ENCODE peak calls at places on chromosomes 13 and 19, in ten cellular contexts. G is endothelial cell; J is heart right ventricle; Z is body of pancreas; X is left cardiac atrium; C is amniotic stem cell; K is AG08395; F is left kidney; W is stromal cell of bone marrow; N is stimulated activated CD4-positive, alpha-beta T cell treated with anti-CD3 and anti-CD28 coated beads, Interleukin-4, amount 100 ng/mL, for 48 hours. A is an unnamed sample.

GRCh38 chr19:42285546-42285945 is 16.4 kb upstream of the PRR19 start:
- DNase-seq in K (no peak), N (no peak), F (peak), X (no peak), C (no peak), J (peak), Z (no peak), G (no peak), W (no peak), A (peak)

GRCh38 chr13:98363326-98363725 is 186.3 kb upstream of the RNF113B start:
- DNase-seq in W (no peak), K (no peak), J (no peak), C (no peak), Z (no peak), X (no peak), N (no peak), G (no peak), F (no peak), A (no peak)

GRCh38 chr13:35025314-35025713 is 83.2 kb downstream of the NBEA start:
- DNase-seq in Z (no peak), J (no peak), C (no peak), G (no peak), W (no peak), X (no peak), K (no peak), N (no peak), F (no peak), A (no peak)

GRCh38 chr19:32309711-32310390 is 35.6 kb upstream of the ZNF507 start:
- DNase-seq in K (peak), G (no peak), J (no peak), C (no peak), W (no peak), X (no peak), N (no peak), F (no peak), Z (no peak), A (no peak)

GRCh38 chr19:6472713-6473112 is 8.6 kb downstream of the CRB3 start:
- DNase-seq in K (no peak), C (no peak), Z (peak), F (no peak), J (no peak), N (no peak), W (no peak), X (no peak), G (no peak), A (no peak)

GRCh38 chr13:95882121-95882520 is 171.1 kb downstream of the UGGT2 start:
- DNase-seq in Z (peak), G (no peak), K (no peak), N (no peak), C (no peak), X (no peak), J (no peak), W (no peak), F (no peak), A (no peak)

GRCh38 chr19:36032251-36033104 is at the start of gene CLIP3:
- DNase-seq in F (peak), J (peak), K (peak), X (peak), G (peak), W (no peak), Z (peak), C (no peak), N (peak), A (no peak)

GRCh38 chr13:108549989-108550388 is 79.4 kb upstream of the MYO16 start:
- DNase-seq in G (no peak), C (no peak), X (no peak), F (no peak), N (no peak), K (no peak), W (no peak), J (no peak), Z (no peak), A (no peak)

GRCh38 chr19:5154799-5155426 is 185.7 kb downstream of the PTPRS start:
- DNase-seq in N (no peak), C (no peak), X (no peak), G (no peak), W (no peak), F (no peak), Z (no peak), J (no peak), K (no peak), A (peak)

GRCh38 chr19:3065675-3066357 is 3.5 kb upstream of the TLE5 start:
- DNase-seq in W (no peak), F (peak), G (no peak), K (no peak), Z (peak), N (no peak), J (no peak), X (no peak), C (no peak), A (peak)

GRCh38 chr19:1069009-1069779 is 2.2 kb downstream of the ARHGAP45 start:
- DNase-seq in N (peak), K (no peak), X (peak), Z (no peak), G (no peak), C (no peak), J (peak), F (no peak), W (no peak), A (peak)

GRCh38 chr13:112102243-112102642 is 35.3 kb downstream of the SOX1 start:
- DNase-seq in N (no peak), X (no peak), F (peak), Z (no peak), J (no peak), K (no peak), W (no peak), G (no peak), C (no peak), A (no peak)

GRCh38 chr19:16447015-16447384 is 24.8 kb downstream of the EPS15L1 start:
- DNase-seq in W (peak), Z (peak), N (no peak), X (peak), J (peak), K (peak), G (no peak), C (peak), F (peak), A (peak)

GRCh38 chr19:6076675-6077463 is 33.4 kb downstream of the RFX2 start:
- DNase-seq in W (peak), G (no peak), Z (no peak), N (no peak), J (no peak), X (no peak), C (peak), F (peak), K (peak), A (no peak)

GRCh38 chr13:23069571-23069970 is 111.2 kb upstream of the SGCG start:
- DNase-seq in G (no peak), Z (no peak), F (no peak), K (peak), W (peak), C (peak), X (no peak), J (no peak), N (no peak), A (no peak)

GRCh38 chr13:91045351-91046034 is 302.0 kb upstream of the MIR17HG start:
- DNase-seq in K (no peak), Z (no peak), G (peak), F (peak), C (no peak), N (no peak), X (no peak), W (no peak), J (no peak), A (no peak)

GRCh38 chr13:52786747-52787146 is 47.1 kb upstream of the CNMD start:
- DNase-seq in Z (no peak), C (no peak), F (no peak), X (no peak), N (no peak), W (no peak), G (no peak), K (no peak), J (no peak), A (no peak)

GRCh38 chr19:30228113-30228725 is 144.0 kb upstream of the ZNF536 start:
- DNase-seq in Z (no peak), W (no peak), N (no peak), G (no peak), F (peak), J (no peak), C (no peak), K (peak), X (no peak), A (no peak)

GRCh38 chr19:40139533-40140287 is 49.0 kb upstream of the ZNF780A start:
- DNase-seq in N (no peak), W (peak), F (peak), X (no peak), G (no peak), J (no peak), C (peak), K (peak), Z (peak), A (no peak)

GRCh38 chr13:34883381-34883780 is 58.7 kb upstream of the NBEA start:
- DNase-seq in W (no peak), F (peak), K (no peak), G (no peak), C (no peak), J (no peak), X (no peak), N (no peak), Z (no peak), A (no peak)

GRCh38 chr19:56294557-56294956 is 20.1 kb downstream of the ZSCAN5A start:
- DNase-seq in N (no peak), W (no peak), J (no peak), Z (no peak), C (no peak), X (no peak), F (no peak), G (no peak), K (no peak), A (no peak)

GRCh38 chr19:31331536-31331935 is 17.7 kb downstream of the TSHZ3 start:
- DNase-seq in F (no peak), C (no peak), X (no peak), N (no peak), J (no peak), G (no peak), K (no peak), Z (no peak), W (no peak), A (no peak)

GRCh38 chr19:13841339-13842293 is 35.3 kb upstream of the NANOS3 start:
- DNase-seq in F (no peak), N (no peak), C (no peak), X (peak), G (no peak), Z (peak), J (peak), K (peak), W (no peak), A (peak)

GRCh38 chr13:98143157-98143553 is 261 bp downstream of the FARP1 start:
- DNase-seq in G (peak), F (peak), C (no peak), W (no peak), K (no peak), J (peak), X (peak), Z (no peak), N (no peak), A (peak)

GRCh38 chr13:109155301-109155761 is 525.9 kb downstream of the MYO16 start:
- DNase-seq in X (no peak), Z (no peak), N (no peak), C (no peak), G (no peak), W (no peak), F (no peak), J (no peak), K (no peak), A (no peak)

GRCh38 chr19:38061294-38061693 is 154.3 kb downstream of the SIPA1L3 start:
- DNase-seq in F (no peak), W (no peak), K (peak), G (no peak), J (no peak), Z (no peak), X (no peak), C (peak), N (no peak), A (no peak)

GRCh38 chr19:10141973-10142372 is 22.3 kb upstream of the EIF3G start:
- DNase-seq in Z (no peak), K (no peak), N (no peak), J (no peak), X (no peak), G (no peak), W (no peak), C (no peak), F (no peak), A (no peak)

GRCh38 chr19:40367577-40368434 is 19.3 kb downstream of the PLD3 start:
- DNase-seq in C (no peak), J (no peak), N (no peak), G (no peak), W (no peak), K (no peak), Z (no peak), X (no peak), F (no peak), A (no peak)

GRCh38 chr13:113862766-113863510 is 938 bp downstream of the GAS6 start:
- DNase-seq in N (no peak), J (peak), X (peak), F (peak), W (no peak), K (peak), G (peak), Z (peak), C (no peak), A (no peak)

GRCh38 chr19:45103625-45104319 is 10.8 kb downstream of the PPP1R37 start:
- DNase-seq in K (no peak), C (no peak), N (no peak), J (peak), F (peak), X (peak), G (no peak), W (no peak), Z (peak), A (no peak)

GRCh38 chr19:55702131-55702627 is 27.2 kb downstream of the EPN1 start:
- DNase-seq in Z (peak), X (no peak), C (no peak), W (no peak), G (no peak), J (no peak), F (peak), N (no peak), K (no peak), A (peak)

GRCh38 chr13:19266979-19267378 is 85.4 kb upstream of the TUBA3C start:
- DNase-seq in G (no peak), W (no peak), X (no peak), K (no peak), C (no peak), F (no peak), N (no peak), Z (no peak), J (no peak), A (no peak)

GRCh38 chr13:85277753-85278152 is 521.5 kb downstream of the SLITRK6 start:
- DNase-seq in C (peak), X (no peak), N (no peak), Z (no peak), F (no peak), W (no peak), G (no peak), J (no peak), K (no peak), A (no peak)

A was measured in spleen.